ENCODE peak calls at places on chromosomes 6 and 20, in ten cellular contexts. L is progenitor cell of endocrine pancreas, P is fibroblast of pulmonary artery, F is prostate gland, D is PC-3, Z is endothelial cell, K is uterus, O is heart left ventricle, S is astrocyte of the cerebellum, X is OCI-LY7. G is an unnamed sample.
A peak's percentile ranks its signal among the peaks of the same experiment; 100 is the strongest.

GRCh38 chr6:101226677-101227135 is 166.8 kb upstream of the GRIK2 start:
- DNase-seq in L (peak; percentile 9), P (peak; percentile 40), F (no peak), D (peak; percentile 82), Z (peak; percentile 41), K (no peak), O (no peak), S (no peak), X (peak; percentile 23), G (no peak)

GRCh38 chr6:129284225-129284624 is 401.3 kb downstream of the LAMA2 start:
- DNase-seq in L (no peak), P (no peak), F (no peak), D (no peak), Z (no peak), K (no peak), O (no peak), S (no peak), X (no peak), G (no peak)

GRCh38 chr6:20069130-20069529 is 143.1 kb downstream of the MBOAT1 start:
- DNase-seq in L (no peak), P (no peak), F (no peak), D (no peak), Z (peak; percentile 8), K (no peak), O (no peak), S (no peak), X (no peak), G (no peak)

GRCh38 chr6:116847234-116847633 is 18.4 kb upstream of the GPRC6A start:
- DNase-seq in L (no peak), P (peak; percentile 60), F (no peak), D (peak; percentile 60), Z (no peak), K (no peak), O (no peak), S (peak; percentile 13), X (peak; percentile 30), G (no peak)

GRCh38 chr6:3315068-3315467 is 56.3 kb downstream of the PSMG4 start:
- DNase-seq in L (no peak), P (no peak), F (no peak), D (no peak), Z (no peak), K (peak; percentile 3), O (no peak), S (no peak), X (no peak), G (no peak)

GRCh38 chr6:87661503-87661902 is 40.5 kb downstream of the AKIRIN2 start:
- DNase-seq in L (no peak), P (no peak), F (no peak), D (no peak), Z (no peak), K (no peak), O (no peak), S (no peak), X (no peak), G (no peak)

GRCh38 chr6:52976591-52977035 is 18.5 kb downstream of the GSTA4 start:
- DNase-seq in L (no peak), P (no peak), F (no peak), D (no peak), Z (no peak), K (no peak), O (no peak), S (no peak), X (no peak), G (no peak)

GRCh38 chr6:17103715-17104114 is 1.9 kb downstream of the STMND1 start:
- DNase-seq in L (no peak), P (no peak), F (no peak), D (peak; percentile 39), Z (no peak), K (no peak), O (no peak), S (no peak), X (no peak), G (no peak)

GRCh38 chr20:25273046-25273445 is 25.2 kb downstream of the PYGB start:
- DNase-seq in L (no peak), P (no peak), F (no peak), D (no peak), Z (no peak), K (no peak), O (peak; percentile 26), S (no peak), X (no peak), G (no peak)

GRCh38 chr20:49486064-49486463 is 3.6 kb upstream of the KCNB1 start:
- DNase-seq in L (no peak), P (no peak), F (no peak), D (no peak), Z (no peak), K (no peak), O (no peak), S (no peak), X (no peak), G (no peak)

GRCh38 chr6:119077643-119078448 is 618 bp downstream of the FAM184A start:
- DNase-seq in L (peak; percentile 63), P (peak; percentile 12), F (peak; percentile 34), D (peak; percentile 67), Z (peak; percentile 41), K (peak; percentile 26), O (peak; percentile 26), S (no peak), X (no peak), G (no peak)
- TF ChIP-seq CTCF in L (peak; percentile 68), P (no peak), F (no peak), D (peak; percentile 28), Z (no peak), K (no peak), O (no peak), S (no peak), X (no peak), G (no peak)

GRCh38 chr6:22062807-22063408 is 233.9 kb downstream of the PRL start:
- DNase-seq in L (no peak), P (no peak), F (no peak), D (no peak), Z (no peak), K (no peak), O (no peak), S (no peak), X (no peak), G (peak; percentile 76)
- TF ChIP-seq CTCF in L (no peak), P (no peak), F (no peak), D (no peak), Z (no peak), K (no peak), O (no peak), S (no peak), X (no peak), G (no peak)

GRCh38 chr6:120083186-120083585 is 733.6 kb upstream of the MAN1A1 start:
- DNase-seq in L (no peak), P (no peak), F (no peak), D (no peak), Z (no peak), K (no peak), O (no peak), S (no peak), X (no peak), G (no peak)

DNA sequence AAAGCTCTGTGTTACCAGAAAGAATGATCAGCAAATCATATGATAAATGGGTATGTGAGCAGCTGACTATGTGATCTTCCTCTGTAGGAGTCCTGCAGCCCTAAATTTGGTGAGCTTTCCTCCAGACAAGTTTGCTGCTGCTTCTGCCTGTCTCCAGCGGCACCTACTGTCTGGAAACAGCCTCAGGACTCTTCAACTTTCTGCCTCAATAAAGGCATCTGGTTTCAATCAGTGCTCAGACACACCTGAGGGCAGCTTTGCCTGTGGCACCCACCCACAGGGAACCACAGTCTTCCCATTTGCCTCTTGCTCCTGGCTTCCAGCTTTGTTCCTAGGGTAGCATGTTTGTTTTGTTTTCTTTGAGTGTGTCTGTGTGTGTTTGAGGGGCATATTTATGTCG is 727.9 kb upstream of the MAN1A1 start:
- DNase-seq in L (no peak), P (peak; percentile 1), F (no peak), D (peak; percentile 45), Z (peak; percentile 9), K (no peak), O (no peak), S (no peak), X (peak; percentile 29), G (no peak)
- TF ChIP-seq CTCF in L (peak; percentile 9), P (peak; percentile 11), F (no peak), D (peak; percentile 56), Z (no peak), K (no peak), O (no peak), S (peak; percentile 32), X (peak; percentile 60), G (no peak)

GRCh38 chr6:42086046-42086664 is 35.8 kb downstream of the TAF8 start:
- DNase-seq in L (no peak), P (no peak), F (no peak), D (peak; percentile 23), Z (no peak), K (no peak), O (no peak), S (no peak), X (no peak), G (no peak)
- TF ChIP-seq CTCF in L (peak; percentile 47), P (peak; percentile 20), F (no peak), D (peak; percentile 39), Z (peak; percentile 43), K (no peak), O (peak; percentile 36), S (peak; percentile 31), X (peak; percentile 12), G (no peak)

GRCh38 chr6:81246200-81246599 is 506.3 kb downstream of the TENT5A start:
- DNase-seq in L (no peak), P (no peak), F (no peak), D (no peak), Z (no peak), K (no peak), O (no peak), S (no peak), X (no peak), G (no peak)

GRCh38 chr6:81238390-81238789 is 514.1 kb downstream of the TENT5A start:
- DNase-seq in L (no peak), P (no peak), F (no peak), D (no peak), Z (no peak), K (no peak), O (no peak), S (no peak), X (no peak), G (no peak)

GRCh38 chr6:81241126-81241525 is 511.4 kb downstream of the TENT5A start:
- DNase-seq in L (no peak), P (peak; percentile 5), F (no peak), D (no peak), Z (no peak), K (no peak), O (no peak), S (no peak), X (no peak), G (no peak)

GRCh38 chr6:81242634-81243033 is 509.8 kb downstream of the TENT5A start:
- DNase-seq in L (no peak), P (no peak), F (no peak), D (no peak), Z (no peak), K (no peak), O (no peak), S (no peak), X (no peak), G (no peak)

GRCh38 chr6:81241717-81242116 is 510.8 kb downstream of the TENT5A start:
- DNase-seq in L (no peak), P (peak; percentile 78), F (no peak), D (peak; percentile 52), Z (no peak), K (no peak), O (no peak), S (peak; percentile 20), X (no peak), G (no peak)
- TF ChIP-seq CTCF in L (peak; percentile 60), P (peak; percentile 72), F (no peak), D (peak; percentile 62), Z (peak; percentile 35), K (peak; percentile 20), O (peak; percentile 42), S (no peak), X (peak; percentile 32), G (no peak)